ENCODE peak calls at places on chromosomes 11 and 22, in nine cellular contexts. T is hepatocyte, A is K562, K is psoas muscle, O is IMR-90, F is fibroblast of lung, I is kidney, J is ovary, B is HCT116. Y is an unnamed sample.

GRCh38 chr22:27989758-27990450 is 70.8 kb upstream of the PITPNB start:
- DNase-seq in B (no peak), K (no peak), F (no peak), T (no peak), A (no peak), O (no peak), I (no peak), J (no peak), Y (no peak)

GRCh38 chr11:38156495-38157146 is 1558.6 kb upstream of the RAG2 start:
- DNase-seq in I (no peak), K (no peak), T (no peak), A (no peak), O (no peak), J (no peak), F (no peak), B (no peak), Y (no peak)

GRCh38 chr11:37712246-37712645 is 1114.2 kb upstream of the RAG2 start:
- DNase-seq in O (peak; percentile 6), K (no peak), B (no peak), A (no peak), J (no peak), F (peak; percentile 15), T (peak; percentile 13), I (no peak), Y (no peak)

GRCh38 chr22:50579752-50580151 is 1.5 kb upstream of the CPT1B start:
- DNase-seq in I (no peak), A (no peak), O (no peak), J (no peak), F (no peak), T (no peak), K (no peak), B (no peak), Y (no peak)

GRCh38 chr22:36411589-36412258 is 24.0 kb upstream of the MYH9 start:
- DNase-seq in T (peak; percentile 36), J (no peak), K (no peak), B (no peak), A (no peak), O (no peak), I (no peak), F (no peak), Y (no peak)

GRCh38 chr11:67667490-67668190 is 6.8 kb downstream of the ALDH3B2 start:
- DNase-seq in O (no peak), T (no peak), A (no peak), B (no peak), K (no peak), I (peak; percentile 80), F (no peak), J (no peak), Y (no peak)

GRCh38 chr11:64007629-64008282 is 21.5 kb downstream of the OTUB1 start:
- DNase-seq in J (peak; percentile 81), K (peak; percentile 92), O (no peak), F (no peak), T (peak; percentile 85), I (peak; percentile 95), A (peak; percentile 95), B (peak; percentile 54), Y (no peak)

GRCh38 chr22:43179151-43179910 is 7.6 kb downstream of the TTLL12 start:
- DNase-seq in B (no peak), F (no peak), T (no peak), I (peak; percentile 73), K (no peak), J (no peak), A (no peak), O (no peak), Y (no peak)

GRCh38 chr11:19805827-19806226 is 93.2 kb downstream of the NAV2 start:
- DNase-seq in J (no peak), B (no peak), I (no peak), F (peak; percentile 36), A (no peak), T (no peak), K (no peak), O (peak; percentile 64), Y (no peak)

GRCh38 chr11:82796970-82797594 is 63.4 kb upstream of the FAM181B start:
- DNase-seq in J (no peak), T (no peak), I (no peak), K (peak; percentile 54), F (no peak), B (no peak), A (no peak), O (no peak), Y (no peak)

GRCh38 chr11:116375221-116375620 is 397.6 kb downstream of the BUD13 start:
- DNase-seq in F (no peak), O (no peak), I (no peak), J (no peak), B (no peak), A (no peak), K (no peak), T (no peak), Y (no peak)

GRCh38 chr11:75631086-75631694 is 37.6 kb downstream of the MAP6 start:
- DNase-seq in F (no peak), A (no peak), O (peak; percentile 24), K (no peak), B (no peak), J (no peak), I (no peak), T (no peak), Y (no peak)

GRCh38 chr22:20927940-20928572 is 10.8 kb downstream of the CRKL start:
- DNase-seq in J (no peak), B (no peak), O (no peak), F (no peak), A (no peak), I (no peak), K (no peak), T (no peak), Y (no peak)

GRCh38 chr11:65225284-65226102 is 36.3 kb upstream of the POLA2 start:
- DNase-seq in F (peak; percentile 58), B (no peak), I (peak; percentile 87), A (peak; percentile 79), O (peak; percentile 52), T (peak; percentile 78), J (peak; percentile 64), K (no peak), Y (peak; percentile 6)

GRCh38 chr11:126231725-126232459 is 20.3 kb downstream of the FAM118B start:
- DNase-seq in B (no peak), F (peak; percentile 59), J (no peak), A (no peak), K (no peak), O (peak; percentile 66), T (peak; percentile 9), I (no peak), Y (peak; percentile 36)

GRCh38 chr11:112661571-112661970 is 299.6 kb upstream of the NCAM1 start:
- DNase-seq in A (no peak), F (no peak), K (no peak), B (no peak), O (no peak), I (no peak), J (no peak), T (no peak), Y (no peak)

GRCh38 chr11:19316434-19316833 is 75.7 kb upstream of the E2F8 start:
- DNase-seq in I (peak; percentile 71), B (no peak), O (no peak), F (peak; percentile 8), T (peak; percentile 14), J (peak; percentile 24), A (no peak), K (peak; percentile 73), Y (no peak)

GRCh38 chr11:267491-267994 is 10.7 kb upstream of the NLRP6 start:
- DNase-seq in F (no peak), I (peak; percentile 86), A (peak; percentile 73), B (no peak), T (no peak), K (peak; percentile 51), O (no peak), J (no peak), Y (no peak)
- H3K27ac ChIP-seq in F (no peak overlapping the region), I (peak overlapping the region; percentile 53), A (peak overlapping the region; percentile 93), B (peak overlapping the region; percentile 31), T (no peak overlapping the region), K (peak overlapping the region; percentile 23), O (no peak overlapping the region), J (no peak overlapping the region), Y (no peak overlapping the region)

GRCh38 chr22:38412435-38413084 is 42.4 kb downstream of the KCNJ4 start:
- DNase-seq in T (peak; percentile 5), J (peak; percentile 58), O (no peak), K (peak; percentile 50), B (no peak), F (no peak), I (peak; percentile 69), A (peak; percentile 82), Y (no peak)
- H3K4me3 ChIP-seq in T (no peak overlapping the region), J (peak overlapping the region; percentile 2), O (no peak overlapping the region), K (peak overlapping the region; percentile 50), B (peak overlapping the region; percentile 28), F (no peak overlapping the region), I (peak overlapping the region; percentile 39), A (peak overlapping the region; percentile 27), Y (no peak overlapping the region)

GRCh38 chr11:66638177-66639065 is at the start of gene RBM4:
- DNase-seq in B (peak; percentile 100), A (peak; percentile 100), I (peak; percentile 98), O (peak; percentile 100), K (peak; percentile 98), J (peak; percentile 95), F (peak; percentile 100), T (peak; percentile 99), Y (peak; percentile 100)
- TF ChIP-seq CTCF in B (no peak), A (no peak), I (no peak), O (no peak), K (no peak), J (peak; percentile 23), F (no peak), T (no peak), Y (peak; percentile 21)

GRCh38 chr11:88411265-88411664 is 73.7 kb upstream of the CTSC start:
- DNase-seq in A (no peak), O (peak; percentile 92), T (no peak), F (peak; percentile 95), K (no peak), B (no peak), I (no peak), J (no peak), Y (peak; percentile 66)
- H3K27ac ChIP-seq in A (no peak overlapping the region), O (peak overlapping the region; percentile 37), T (no peak overlapping the region), F (no peak overlapping the region), K (no peak overlapping the region), B (no peak overlapping the region), I (no peak overlapping the region), J (no peak overlapping the region), Y (no peak overlapping the region)

GRCh38 chr11:119341222-119342022 is 739 bp upstream of the C1QTNF5 start:
- DNase-seq in O (no peak), T (no peak), F (no peak), I (peak; percentile 74), J (no peak), K (no peak), B (no peak), A (no peak), Y (no peak)
- H3K4me3 ChIP-seq in O (no peak overlapping the region), T (no peak overlapping the region), F (no peak overlapping the region), I (peak overlapping the region; percentile 56), J (no peak overlapping the region), K (peak overlapping the region; percentile 76), B (no peak overlapping the region), A (no peak overlapping the region), Y (peak overlapping the region; percentile 64)

GRCh38 chr11:118672865-118673264 is 6.6 kb downstream of the TREH start:
- DNase-seq in I (no peak), O (no peak), T (peak; percentile 7), A (no peak), K (no peak), B (no peak), F (no peak), J (no peak), Y (no peak)
- TF ChIP-seq CTCF in I (no peak), O (no peak), T (no peak), A (peak; percentile 47), K (no peak), B (no peak), F (no peak), J (no peak), Y (peak; percentile 18)

Y was measured in AG04450.